ENCODE peak calls at places on chromosome 10, in seven cellular contexts. One of them, this sample, is unnamed.

GRCh38 chr10:86937502-86938154 is 19.8 kb downstream of the MMRN2 start:
- DNase-seq in occipital lobe: no peak
- DNase-seq in right cardiac atrium: no peak
- DNase-seq in CD4-positive, alpha-beta memory T cell: no peak
- DNase-seq in B cell: no peak
- DNase-seq in RCC 7860: no peak
- DNase-seq in AG04450: no peak
- DNase-seq in this sample: no peak

GRCh38 chr10:28913850-28914249 is 236.5 kb downstream of the BAMBI start:
- DNase-seq in occipital lobe: no peak
- DNase-seq in right cardiac atrium: no peak
- DNase-seq in CD4-positive, alpha-beta memory T cell: no peak
- DNase-seq in B cell: no peak
- DNase-seq in RCC 7860: peak; percentile 89
- DNase-seq in AG04450: no peak
- DNase-seq in this sample: no peak

GRCh38 chr10:64977912-64978311 is 1456.7 kb downstream of the REEP3 start:
- DNase-seq in occipital lobe: no peak
- DNase-seq in right cardiac atrium: no peak
- DNase-seq in CD4-positive, alpha-beta memory T cell: no peak
- DNase-seq in B cell: no peak
- DNase-seq in RCC 7860: no peak
- DNase-seq in AG04450: no peak
- DNase-seq in this sample: no peak

GRCh38 chr10:26780106-26780792 is 80.5 kb downstream of the ABI1 start:
- DNase-seq in occipital lobe: no peak
- DNase-seq in right cardiac atrium: no peak
- DNase-seq in CD4-positive, alpha-beta memory T cell: no peak
- DNase-seq in B cell: peak; percentile 17
- DNase-seq in RCC 7860: no peak
- DNase-seq in AG04450: no peak
- DNase-seq in this sample: no peak

GRCh38 chr10:11386044-11386443 is 225.4 kb downstream of the USP6NL start:
- DNase-seq in occipital lobe: no peak
- DNase-seq in right cardiac atrium: no peak
- DNase-seq in CD4-positive, alpha-beta memory T cell: no peak
- DNase-seq in B cell: no peak
- DNase-seq in RCC 7860: no peak
- DNase-seq in AG04450: no peak
- DNase-seq in this sample: no peak

GRCh38 chr10:129942019-129942277 is 22.1 kb downstream of the EBF3 start:
- DNase-seq in occipital lobe: no peak
- DNase-seq in right cardiac atrium: peak; percentile 51
- DNase-seq in CD4-positive, alpha-beta memory T cell: no peak
- DNase-seq in B cell: no peak
- DNase-seq in RCC 7860: no peak
- DNase-seq in AG04450: no peak
- DNase-seq in this sample: no peak

GRCh38 chr10:78316451-78316931 is 282.8 kb downstream of the RPS24 start:
- DNase-seq in occipital lobe: no peak
- DNase-seq in right cardiac atrium: peak; percentile 78
- DNase-seq in CD4-positive, alpha-beta memory T cell: no peak
- DNase-seq in B cell: no peak
- DNase-seq in RCC 7860: no peak
- DNase-seq in AG04450: no peak
- DNase-seq in this sample: no peak

GRCh38 chr10:4847580-4848020 is 21.6 kb downstream of the AKR1E2 start:
- DNase-seq in occipital lobe: no peak
- DNase-seq in right cardiac atrium: peak; percentile 68
- DNase-seq in CD4-positive, alpha-beta memory T cell: no peak
- DNase-seq in B cell: no peak
- DNase-seq in RCC 7860: peak; percentile 15
- DNase-seq in AG04450: peak; percentile 32
- DNase-seq in this sample: no peak

GRCh38 chr10:16816830-16817124 is 447 bp downstream of the RSU1 start:
- DNase-seq in occipital lobe: no peak
- DNase-seq in right cardiac atrium: no peak
- DNase-seq in CD4-positive, alpha-beta memory T cell: no peak
- DNase-seq in B cell: no peak
- DNase-seq in RCC 7860: no peak
- DNase-seq in AG04450: no peak
- DNase-seq in this sample: no peak

GRCh38 chr10:109746861-109747260 is 176.4 kb downstream of the XPNPEP1 start:
- DNase-seq in occipital lobe: no peak
- DNase-seq in right cardiac atrium: no peak
- DNase-seq in CD4-positive, alpha-beta memory T cell: no peak
- DNase-seq in B cell: no peak
- DNase-seq in RCC 7860: no peak
- DNase-seq in AG04450: no peak
- DNase-seq in this sample: no peak

GRCh38 chr10:114905450-114905849 is 32.5 kb upstream of the TRUB1 start:
- DNase-seq in occipital lobe: no peak
- DNase-seq in right cardiac atrium: no peak
- DNase-seq in CD4-positive, alpha-beta memory T cell: no peak
- DNase-seq in B cell: no peak
- DNase-seq in RCC 7860: peak; percentile 66
- DNase-seq in AG04450: no peak
- DNase-seq in this sample: no peak